ENCODE peak calls at places on chromosomes 2 and 18, in six cellular contexts. S, V, J, D, X and G are unnamed samples.

GRCh38 chr2:71143782-71144181 is 13.3 kb downstream of the MPHOSPH10 start:
- DNase-seq in X (no peak), V (no peak), D (no peak), S (no peak), J (no peak), G (no peak)

GRCh38 chr2:233312874-233313273 is 5.3 kb downstream of the SAG start:
- DNase-seq in J (no peak), V (no peak), D (no peak), S (no peak), X (no peak), G (no peak)

GRCh38 chr2:174438146-174438886 is 42.8 kb downstream of the SCRN3 start:
- DNase-seq in X (peak; percentile 92), S (no peak), J (no peak), V (no peak), D (no peak), G (no peak)

GRCh38 chr2:231244382-231245252 is 46.2 kb downstream of the ARMC9 start:
- DNase-seq in X (no peak), V (no peak), J (no peak), D (no peak), S (no peak), G (no peak)

GRCh38 chr18:48866028-48866733 is 84.6 kb downstream of the SMAD7 start:
- DNase-seq in V (no peak), D (peak; percentile 82), S (no peak), X (peak; percentile 51), J (peak; percentile 79), G (no peak)

GRCh38 chr2:212901604-212902275 is 249.7 kb downstream of the IKZF2 start:
- DNase-seq in S (no peak), X (no peak), D (no peak), J (no peak), V (no peak), G (no peak)

GRCh38 chr18:26863122-26863879 is 2.2 kb downstream of the AQP4 start:
- DNase-seq in X (peak; percentile 65), S (no peak), D (peak; percentile 22), V (no peak), J (no peak), G (no peak)

GRCh38 chr2:39435254-39435653 is 1.8 kb downstream of the MAP4K3 start:
- DNase-seq in J (no peak), X (peak; percentile 47), D (no peak), V (no peak), S (no peak), G (no peak)